ENCODE peak calls at places on chromosomes 1 and 21, in eight cellular contexts. D is esophagus squamous epithelium, W is WTC11, V is kidney tubule cell, Q is GDM1, I is AG04449, H is amniotic epithelial cell, N is C1 segment of cervical spinal cord. L is an unnamed sample.

GRCh38 chr1:916173-917075 is 7.3 kb upstream of the SAMD11 start:
- DNase-seq in N (no peak), W (no peak), D (no peak), Q (no peak), I (no peak), H (peak), V (no peak), L (no peak)

GRCh38 chr1:201461193-201461657 is 7.8 kb downstream of the PHLDA3 start:
- DNase-seq in H (peak), N (no peak), D (no peak), V (peak), Q (no peak), I (peak), W (no peak), L (peak)

GRCh38 chr1:12053752-12054548 is 9.2 kb upstream of the TNFRSF8 start:
- DNase-seq in W (no peak), N (no peak), Q (no peak), I (no peak), V (peak), D (no peak), H (no peak), L (no peak)

GRCh38 chr1:21898326-21899155 is 38.6 kb downstream of the HSPG2 start:
- DNase-seq in Q (no peak), H (peak), N (no peak), W (no peak), V (no peak), I (no peak), D (no peak), L (no peak)

GRCh38 chr1:46618746-46619415 is 2.3 kb upstream of the MOB3C start:
- DNase-seq in Q (no peak), V (no peak), W (no peak), H (no peak), D (no peak), N (no peak), I (no peak), L (no peak)

GRCh38 chr1:186304982-186305949 is 69.8 kb downstream of the TPR start:
- DNase-seq in W (no peak), N (no peak), H (peak), Q (no peak), V (peak), D (no peak), I (no peak), L (peak)

GRCh38 chr1:168640184-168640583 is 63.8 kb downstream of the XCL1 start:
- DNase-seq in Q (no peak), D (no peak), W (no peak), V (no peak), H (no peak), N (no peak), I (no peak), L (no peak)

GRCh38 chr1:56019472-56019871 is 559.9 kb downstream of the PLPP3 start:
- DNase-seq in N (no peak), V (no peak), W (no peak), D (no peak), Q (no peak), I (no peak), H (no peak), L (no peak)

GRCh38 chr1:82485591-82486369 is 685.0 kb downstream of the ADGRL2 start:
- DNase-seq in W (peak), H (no peak), N (no peak), D (no peak), Q (no peak), I (no peak), V (peak), L (peak)

GRCh38 chr1:102875756-102876155 is 232.6 kb downstream of the COL11A1 start:
- DNase-seq in I (no peak), N (no peak), D (no peak), H (no peak), W (no peak), V (no peak), Q (no peak), L (no peak)

GRCh38 chr1:177948336-177948972 is 21.4 kb downstream of the SEC16B start:
- DNase-seq in Q (peak), V (peak), N (peak), D (no peak), H (peak), W (peak), I (no peak), L (peak)

GRCh38 chr1:30099587-30099986 is 623.8 kb downstream of the MATN1 start:
- DNase-seq in N (no peak), H (no peak), V (no peak), W (no peak), Q (no peak), I (no peak), D (no peak), L (no peak)

GRCh38 chr1:11376981-11377583 is 101.9 kb upstream of the DISP3 start:
- DNase-seq in H (no peak), Q (no peak), W (no peak), N (no peak), I (no peak), D (no peak), V (no peak), L (no peak)

GRCh38 chr1:8545078-8545477 is 227.2 kb downstream of the SLC45A1 start:
- DNase-seq in W (no peak), H (peak), Q (no peak), V (no peak), N (no peak), I (no peak), D (no peak), L (peak)

GRCh38 chr21:44930543-44930981 is 9.3 kb upstream of the SLX9 start:
- DNase-seq in W (no peak), H (no peak), I (no peak), N (no peak), V (no peak), Q (no peak), D (no peak), L (no peak)

L was measured in HT1080.